ENCODE peak calls at places on chromosomes 4 and X, in five cellular contexts. One of them, this sample, is unnamed.

GRCh38 chr4:88893961-88894360 is 163.0 kb downstream of the FAM13A start:
- DNase-seq in neuronal stem cell: no peak
- DNase-seq in trophoblast cell: peak
- DNase-seq in mesenchymal stem cell: no peak
- DNase-seq in H1: no peak
- DNase-seq in this sample: no peak

GRCh38 chr4:185567828-185568442 is 32.6 kb upstream of the PDLIM3 start:
- DNase-seq in neuronal stem cell: no peak
- DNase-seq in trophoblast cell: peak
- DNase-seq in mesenchymal stem cell: peak
- DNase-seq in H1: no peak
- DNase-seq in this sample: no peak

GRCh38 chr4:145183023-145183422 is 2.6 kb upstream of the OTUD4 start:
- DNase-seq in neuronal stem cell: no peak
- DNase-seq in trophoblast cell: peak
- DNase-seq in mesenchymal stem cell: no peak
- DNase-seq in H1: no peak
- DNase-seq in this sample: no peak

GRCh38 chrX:3516051-3516541 is 169.6 kb upstream of the MXRA5 start:
- DNase-seq in neuronal stem cell: no peak
- DNase-seq in trophoblast cell: no peak
- DNase-seq in mesenchymal stem cell: no peak
- DNase-seq in H1: no peak
- DNase-seq in this sample: no peak

GRCh38 chr4:31662951-31663350 is 942.8 kb downstream of the PCDH7 start:
- DNase-seq in neuronal stem cell: no peak
- DNase-seq in trophoblast cell: no peak
- DNase-seq in mesenchymal stem cell: no peak
- DNase-seq in H1: no peak
- DNase-seq in this sample: no peak

GRCh38 chrX:7891928-7892327 is 35.3 kb downstream of the PNPLA4 start:
- DNase-seq in neuronal stem cell: no peak
- DNase-seq in trophoblast cell: no peak
- DNase-seq in mesenchymal stem cell: no peak
- DNase-seq in H1: no peak
- DNase-seq in this sample: no peak

GRCh38 chr4:76549765-76550164 is 114.7 kb downstream of the SHROOM3 start:
- DNase-seq in neuronal stem cell: no peak
- DNase-seq in trophoblast cell: no peak
- DNase-seq in mesenchymal stem cell: no peak
- DNase-seq in H1: no peak
- DNase-seq in this sample: no peak

GRCh38 chr4:129446074-129446473 is 350.1 kb downstream of the C4orf33 start:
- DNase-seq in neuronal stem cell: no peak
- DNase-seq in trophoblast cell: no peak
- DNase-seq in mesenchymal stem cell: peak
- DNase-seq in H1: no peak
- DNase-seq in this sample: peak

DNA sequence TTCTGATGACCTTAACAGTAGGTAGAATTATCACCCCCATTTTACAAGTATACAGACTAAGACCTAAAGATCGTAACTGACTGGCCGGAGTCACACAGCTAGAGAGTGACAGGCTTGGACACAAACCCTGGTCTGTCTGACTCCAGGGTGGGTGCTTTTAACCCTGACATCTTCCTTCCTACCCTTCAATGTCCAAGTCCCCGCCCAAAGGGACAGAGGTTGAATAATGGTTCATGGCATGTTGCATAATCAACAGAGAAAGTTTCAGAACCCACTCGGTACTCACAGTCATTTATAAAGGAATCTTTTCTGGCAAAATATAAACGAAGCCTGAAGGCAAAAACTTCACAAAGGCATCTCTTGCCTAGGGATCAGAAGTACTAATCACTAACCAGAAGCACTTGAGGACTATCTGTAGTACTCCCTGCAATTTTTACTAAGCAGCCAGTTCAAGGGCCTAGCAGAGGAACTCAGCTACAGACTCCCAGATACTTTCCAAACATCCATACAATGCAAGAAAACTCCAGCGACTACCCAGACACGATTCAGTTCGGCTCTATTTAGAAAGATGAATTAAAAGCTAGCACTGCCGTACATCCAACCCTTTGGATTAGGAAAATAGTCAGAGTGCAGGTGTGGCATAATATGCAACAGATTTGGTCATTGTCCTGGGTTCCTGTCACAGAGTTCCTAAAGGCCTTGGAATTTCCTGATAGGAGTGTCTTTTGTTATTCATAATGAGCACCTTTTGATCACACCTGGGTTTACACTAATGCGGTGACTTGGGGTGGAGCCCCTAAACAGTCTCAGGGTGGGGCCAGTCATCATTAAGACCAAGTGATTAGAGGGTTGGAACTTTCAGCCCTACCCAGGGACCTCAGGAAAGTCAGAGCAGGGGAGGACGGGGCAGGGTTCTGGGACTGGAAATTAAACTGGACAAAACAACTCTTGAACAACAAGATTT is 44.0 kb downstream of the RELL1 start:
- DNase-seq in neuronal stem cell: no peak
- DNase-seq in trophoblast cell: peak
- DNase-seq in mesenchymal stem cell: no peak
- DNase-seq in H1: no peak
- DNase-seq in this sample: no peak
- H2BK12ac ChIP-seq in neuronal stem cell: no peak
- H2BK12ac ChIP-seq in trophoblast cell: no peak
- H2BK12ac ChIP-seq in mesenchymal stem cell: no peak
- H2BK12ac ChIP-seq in H1: peak
- H2BK12ac ChIP-seq in this sample: no peak

GRCh38 chr4:128384765-128385164 is 97.2 kb upstream of the PGRMC2 start:
- DNase-seq in neuronal stem cell: no peak
- DNase-seq in trophoblast cell: no peak
- DNase-seq in mesenchymal stem cell: no peak
- DNase-seq in H1: no peak
- DNase-seq in this sample: no peak
- H2BK120ac ChIP-seq in neuronal stem cell: no peak
- H2BK120ac ChIP-seq in trophoblast cell: peak
- H2BK120ac ChIP-seq in mesenchymal stem cell: peak
- H2BK120ac ChIP-seq in H1: no peak
- H2BK120ac ChIP-seq in this sample: no peak

GRCh38 chrX:275967-276587 is 5.1 kb upstream of the PLCXD1 start:
- DNase-seq in neuronal stem cell: peak
- DNase-seq in trophoblast cell: peak
- DNase-seq in mesenchymal stem cell: peak
- DNase-seq in H1: peak
- DNase-seq in this sample: peak
- H2AFZ ChIP-seq in neuronal stem cell: peak
- H2AFZ ChIP-seq in trophoblast cell: peak
- H2AFZ ChIP-seq in mesenchymal stem cell: peak
- H2AFZ ChIP-seq in H1: no peak
- H2AFZ ChIP-seq in this sample: no peak

GRCh38 chrX:71100581-71101505 is 5.2 kb downstream of the FOXO4 start:
- DNase-seq in neuronal stem cell: no peak
- DNase-seq in trophoblast cell: no peak
- DNase-seq in mesenchymal stem cell: no peak
- DNase-seq in H1: no peak
- DNase-seq in this sample: peak
- H2BK12ac ChIP-seq in neuronal stem cell: no peak
- H2BK12ac ChIP-seq in trophoblast cell: peak
- H2BK12ac ChIP-seq in mesenchymal stem cell: no peak
- H2BK12ac ChIP-seq in H1: peak
- H2BK12ac ChIP-seq in this sample: no peak

GRCh38 chr4:53649357-53649756 is 58.1 kb upstream of the LNX1 start:
- DNase-seq in neuronal stem cell: no peak
- DNase-seq in trophoblast cell: no peak
- DNase-seq in mesenchymal stem cell: no peak
- DNase-seq in H1: no peak
- DNase-seq in this sample: no peak
- H2BK120ac ChIP-seq in neuronal stem cell: no peak
- H2BK120ac ChIP-seq in trophoblast cell: no peak
- H2BK120ac ChIP-seq in mesenchymal stem cell: no peak
- H2BK120ac ChIP-seq in H1: no peak
- H2BK120ac ChIP-seq in this sample: no peak

GRCh38 chrX:149032449-149032848 is 472.7 kb downstream of the IDS start:
- DNase-seq in neuronal stem cell: no peak
- DNase-seq in trophoblast cell: no peak
- DNase-seq in mesenchymal stem cell: no peak
- DNase-seq in H1: no peak
- DNase-seq in this sample: no peak
- H2AFZ ChIP-seq in neuronal stem cell: no peak
- H2AFZ ChIP-seq in trophoblast cell: no peak
- H2AFZ ChIP-seq in mesenchymal stem cell: no peak
- H2AFZ ChIP-seq in H1: no peak
- H2AFZ ChIP-seq in this sample: no peak

GRCh38 chr4:143289370-143289769 is 47.3 kb upstream of the GAB1 start:
- DNase-seq in neuronal stem cell: no peak
- DNase-seq in trophoblast cell: no peak
- DNase-seq in mesenchymal stem cell: no peak
- DNase-seq in H1: no peak
- DNase-seq in this sample: no peak
- H2BK12ac ChIP-seq in neuronal stem cell: no peak
- H2BK12ac ChIP-seq in trophoblast cell: no peak
- H2BK12ac ChIP-seq in mesenchymal stem cell: no peak
- H2BK12ac ChIP-seq in H1: no peak
- H2BK12ac ChIP-seq in this sample: no peak

DNA sequence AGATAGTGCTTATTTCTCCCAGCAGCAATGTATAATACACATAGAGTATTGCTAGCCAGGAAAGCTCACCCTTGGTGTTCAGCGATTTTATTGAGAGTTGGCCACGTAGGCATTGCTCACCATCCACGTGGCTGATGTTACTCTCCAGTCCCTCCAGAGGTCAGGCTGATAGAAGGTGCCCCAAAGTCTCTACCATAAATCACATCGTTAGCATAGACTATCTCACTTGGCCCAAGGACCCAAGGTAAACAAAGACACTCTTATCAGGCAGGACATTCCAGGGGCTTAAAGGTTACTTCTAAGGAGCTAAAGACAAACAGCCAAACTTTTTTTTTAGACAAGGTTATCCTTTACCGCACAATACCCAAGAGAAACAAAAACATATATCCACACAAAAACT is 30.3 kb upstream of the RGN start:
- DNase-seq in neuronal stem cell: no peak
- DNase-seq in trophoblast cell: no peak
- DNase-seq in mesenchymal stem cell: peak
- DNase-seq in H1: no peak
- DNase-seq in this sample: no peak
- H2BK120ac ChIP-seq in neuronal stem cell: no peak
- H2BK120ac ChIP-seq in trophoblast cell: no peak
- H2BK120ac ChIP-seq in mesenchymal stem cell: no peak
- H2BK120ac ChIP-seq in H1: no peak
- H2BK120ac ChIP-seq in this sample: no peak

GRCh38 chr4:158169931-158170690 is 2.7 kb downstream of the GASK1B start:
- DNase-seq in neuronal stem cell: no peak
- DNase-seq in trophoblast cell: no peak
- DNase-seq in mesenchymal stem cell: peak
- DNase-seq in H1: no peak
- DNase-seq in this sample: no peak
- H2AFZ ChIP-seq in neuronal stem cell: no peak
- H2AFZ ChIP-seq in trophoblast cell: no peak
- H2AFZ ChIP-seq in mesenchymal stem cell: no peak
- H2AFZ ChIP-seq in H1: no peak
- H2AFZ ChIP-seq in this sample: no peak

GRCh38 chr4:161990721-161991120 is 173.1 kb downstream of the FSTL5 start:
- DNase-seq in neuronal stem cell: no peak
- DNase-seq in trophoblast cell: no peak
- DNase-seq in mesenchymal stem cell: no peak
- DNase-seq in H1: no peak
- DNase-seq in this sample: no peak

GRCh38 chr4:161992317-161992716 is 171.5 kb downstream of the FSTL5 start:
- DNase-seq in neuronal stem cell: no peak
- DNase-seq in trophoblast cell: no peak
- DNase-seq in mesenchymal stem cell: no peak
- DNase-seq in H1: no peak
- DNase-seq in this sample: no peak

GRCh38 chr4:161987611-161988010 is 176.2 kb downstream of the FSTL5 start:
- DNase-seq in neuronal stem cell: no peak
- DNase-seq in trophoblast cell: no peak
- DNase-seq in mesenchymal stem cell: no peak
- DNase-seq in H1: no peak
- DNase-seq in this sample: no peak

GRCh38 chr4:161991811-161992210 is 172.0 kb downstream of the FSTL5 start:
- DNase-seq in neuronal stem cell: no peak
- DNase-seq in trophoblast cell: no peak
- DNase-seq in mesenchymal stem cell: no peak
- DNase-seq in H1: no peak
- DNase-seq in this sample: peak
- H2BK12ac ChIP-seq in neuronal stem cell: no peak
- H2BK12ac ChIP-seq in trophoblast cell: no peak
- H2BK12ac ChIP-seq in mesenchymal stem cell: no peak
- H2BK12ac ChIP-seq in H1: no peak
- H2BK12ac ChIP-seq in this sample: no peak

This sample was measured in H9.